ENCODE peak calls at places on chromosomes 2 and 18, in nine cellular contexts. A is GM13977; B is activated CD8-positive, alpha-beta T cell treated with anti-CD3 and anti-CD28 coated beads for 36 hours; E is foreskin keratinocyte; D is heart right ventricle; F is cardiac muscle cell; S is astrocyte of the spinal cord; M is HFFc6; O is tibial artery. V is an unnamed sample.

GRCh38 chr2:147082850-147083522 is 761.8 kb upstream of the ACVR2A start:
- DNase-seq in A (peak; percentile 27), B (peak; percentile 52), E (peak; percentile 61), D (peak; percentile 55), F (peak; percentile 89), S (peak; percentile 76), M (peak; percentile 23), O (peak; percentile 33), V (peak; percentile 60)

GRCh38 chr2:57543211-57543610 is 503.4 kb upstream of the VRK2 start:
- DNase-seq in A (no peak), B (no peak), E (no peak), D (no peak), F (no peak), S (no peak), M (peak; percentile 1), O (no peak), V (no peak)

GRCh38 chr2:166373105-166373504 is 2.6 kb downstream of the SCN9A start:
- DNase-seq in A (no peak), B (no peak), E (no peak), D (no peak), F (no peak), S (no peak), M (no peak), O (no peak), V (no peak)

GRCh38 chr2:96431319-96431718 is 73.8 kb downstream of the NEURL3 start:
- DNase-seq in A (no peak), B (no peak), E (no peak), D (peak; percentile 55), F (no peak), S (no peak), M (no peak), O (no peak), V (no peak)

GRCh38 chr18:22098563-22098989 is 70.8 kb upstream of the GATA6 start:
- DNase-seq in A (no peak), B (no peak), E (no peak), D (no peak), F (peak; percentile 71), S (no peak), M (no peak), O (no peak), V (no peak)

GRCh38 chr2:6866239-6866745 is 585 bp upstream of the CMPK2 start:
- DNase-seq in A (peak; percentile 59), B (peak; percentile 51), E (peak; percentile 70), D (peak; percentile 26), F (peak; percentile 51), S (peak; percentile 23), M (no peak), O (no peak), V (no peak)

GRCh38 chr2:11154460-11155325 is 574 bp upstream of the SLC66A3 start:
- DNase-seq in A (peak; percentile 100), B (peak; percentile 99), E (peak; percentile 69), D (peak; percentile 99), F (peak; percentile 98), S (peak; percentile 94), M (peak; percentile 93), O (peak; percentile 98), V (peak; percentile 93)

GRCh38 chr2:124339709-124340108 is 314.6 kb downstream of the CNTNAP5 start:
- DNase-seq in A (no peak), B (no peak), E (no peak), D (no peak), F (peak; percentile 41), S (no peak), M (no peak), O (no peak), V (no peak)

GRCh38 chr2:240437181-240437860 is 1.9 kb downstream of the GPC1 start:
- DNase-seq in A (no peak), B (peak; percentile 3), E (no peak), D (no peak), F (no peak), S (no peak), M (no peak), O (no peak), V (no peak)

GRCh38 chr18:21242141-21243040 is at the start of gene GREB1L:
- DNase-seq in A (peak; percentile 71), B (peak; percentile 38), E (peak; percentile 53), D (peak; percentile 42), F (peak; percentile 62), S (peak; percentile 42), M (peak; percentile 60), O (no peak), V (peak; percentile 11)

GRCh38 chr2:187640926-187641510 is 86.8 kb upstream of the TFPI start:
- DNase-seq in A (no peak), B (no peak), E (peak; percentile 16), D (no peak), F (no peak), S (no peak), M (no peak), O (no peak), V (no peak)

GRCh38 chr2:126945118-126945517 is 46.4 kb downstream of the TEX51 start:
- DNase-seq in A (no peak), B (no peak), E (no peak), D (no peak), F (peak; percentile 7), S (no peak), M (no peak), O (no peak), V (no peak)

GRCh38 chr18:4068552-4069158 is 386.5 kb downstream of the DLGAP1 start:
- DNase-seq in A (peak; percentile 19), B (peak; percentile 41), E (peak; percentile 38), D (peak; percentile 31), F (peak; percentile 60), S (peak; percentile 51), M (peak; percentile 26), O (no peak), V (peak; percentile 4)

GRCh38 chr2:216426166-216426777 is 14.0 kb downstream of the SMARCAL1 start:
- DNase-seq in A (no peak), B (no peak), E (no peak), D (no peak), F (peak; percentile 15), S (no peak), M (peak; percentile 76), O (no peak), V (no peak)

GRCh38 chr2:160156084-160156483 is 44.0 kb downstream of the ITGB6 start:
- DNase-seq in A (no peak), B (no peak), E (no peak), D (no peak), F (no peak), S (no peak), M (no peak), O (no peak), V (no peak)

GRCh38 chr2:71479261-71479660 is 25.9 kb downstream of the DYSF start:
- DNase-seq in A (no peak), B (no peak), E (no peak), D (no peak), F (no peak), S (no peak), M (no peak), O (no peak), V (no peak)

GRCh38 chr2:71484354-71484753 is 31.0 kb downstream of the DYSF start:
- DNase-seq in A (no peak), B (no peak), E (no peak), D (no peak), F (no peak), S (no peak), M (no peak), O (no peak), V (no peak)

GRCh38 chr2:71483246-71483645 is 29.9 kb downstream of the DYSF start:
- DNase-seq in A (no peak), B (no peak), E (no peak), D (no peak), F (no peak), S (no peak), M (no peak), O (no peak), V (no peak)

GRCh38 chr2:71481111-71481510 is 27.8 kb downstream of the DYSF start:
- DNase-seq in A (no peak), B (no peak), E (no peak), D (no peak), F (no peak), S (no peak), M (no peak), O (no peak), V (no peak)

DNA sequence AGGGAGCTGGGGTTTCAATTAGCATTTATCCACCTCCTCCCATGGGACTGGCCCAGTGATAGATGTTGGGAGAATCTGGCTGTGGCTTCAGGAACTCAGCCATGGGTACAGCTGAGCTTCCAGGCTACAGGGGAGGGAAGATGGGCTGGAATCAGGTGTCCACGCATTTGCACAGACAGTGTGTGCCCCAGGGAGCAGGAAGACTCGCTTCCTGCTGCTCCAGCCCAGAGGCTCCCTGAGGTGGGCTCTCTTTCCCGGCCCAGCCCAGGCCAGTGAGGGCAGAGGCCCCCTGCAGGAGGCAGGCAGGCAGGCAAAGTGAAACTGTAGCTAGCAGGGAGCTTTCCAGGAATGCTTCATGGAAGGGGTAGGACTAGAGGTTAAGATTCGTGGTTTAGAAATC is 28.7 kb downstream of the DYSF start:
- DNase-seq in A (no peak), B (no peak), E (no peak), D (no peak), F (no peak), S (no peak), M (no peak), O (no peak), V (no peak)
- TF ChIP-seq CTCF in A (no peak), B (no peak), E (no peak), D (no peak), F (peak; percentile 19), S (peak; percentile 45), M (peak; percentile 16), O (no peak), V (no peak)

GRCh38 chr2:199469514-199470360 is 12.0 kb upstream of the SATB2 start:
- DNase-seq in A (peak; percentile 19), B (no peak), E (no peak), D (no peak), F (no peak), S (no peak), M (no peak), O (no peak), V (no peak)
- TF ChIP-seq CTCF in A (no peak), B (no peak), E (no peak), D (no peak), F (no peak), S (no peak), M (no peak), O (no peak), V (no peak)

DNA sequence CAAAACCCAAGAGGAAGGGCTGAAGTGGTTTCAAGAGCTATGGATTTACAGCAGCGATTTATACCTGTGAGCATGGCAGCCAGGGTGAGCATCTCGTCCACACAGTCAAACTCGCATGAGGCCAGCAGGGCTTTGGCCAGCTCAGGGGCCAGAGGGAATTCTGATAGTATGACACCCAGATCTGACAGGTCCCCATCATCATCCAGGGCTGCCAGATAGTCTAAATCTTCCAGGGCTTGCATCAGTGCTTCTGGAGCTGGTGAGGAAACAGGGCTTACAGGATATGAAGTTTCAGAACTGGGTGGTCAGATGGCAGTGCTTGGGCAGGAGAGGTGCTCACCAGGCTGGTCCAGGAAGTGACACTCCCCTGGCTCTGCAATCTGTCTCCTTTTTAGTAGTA is 3.5 kb downstream of the DQX1 start:
- DNase-seq in A (no peak), B (no peak), E (no peak), D (no peak), F (no peak), S (no peak), M (no peak), O (no peak), V (no peak)
- TF ChIP-seq CTCF in A (no peak), B (no peak), E (no peak), D (no peak), F (no peak), S (no peak), M (no peak), O (no peak), V (no peak)

DNA sequence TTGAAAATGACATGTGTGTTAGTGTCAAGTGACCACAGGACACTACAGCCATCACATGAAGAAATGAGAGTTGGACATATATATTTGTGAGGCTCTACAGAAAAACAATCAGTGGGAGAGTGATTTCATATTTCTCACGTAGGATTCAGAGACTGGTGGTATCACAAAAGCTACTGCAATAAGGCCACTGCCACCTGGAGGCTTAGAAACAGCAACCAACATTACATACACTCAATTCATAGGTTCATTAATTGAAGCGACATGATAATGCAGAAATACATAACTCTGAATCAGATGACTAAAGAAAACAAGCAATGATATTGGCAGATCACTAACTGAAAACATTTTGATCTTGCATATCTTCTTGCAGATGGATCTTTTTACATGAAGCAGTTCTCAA is 248.1 kb upstream of the KLHL14 start:
- DNase-seq in A (no peak), B (no peak), E (no peak), D (no peak), F (no peak), S (no peak), M (no peak), O (no peak), V (no peak)
- TF ChIP-seq CTCF in A (no peak), B (no peak), E (no peak), D (no peak), F (no peak), S (no peak), M (no peak), O (no peak), V (no peak)

V was measured in AG09319.